ENCODE peak calls at places on chromosomes 12 and 14, in six cellular contexts. M is PC-3, I is suprapubic skin, U is brain microvascular endothelial cell, V is lower lobe of right lung, N is HCT116. F is an unnamed sample.

GRCh38 chr14:63045612-63046320 is 508 bp upstream of the KCNH5 start:
- DNase-seq in V (peak; percentile 41), U (peak; percentile 1), M (no peak), I (no peak), N (no peak), F (peak; percentile 29)

GRCh38 chr14:58638231-58639205 is 756 bp downstream of the DACT1 start:
- DNase-seq in I (no peak), M (peak; percentile 49), N (no peak), V (no peak), U (no peak), F (peak; percentile 38)

GRCh38 chr12:46153267-46153872 is 115.5 kb downstream of the SLC38A1 start:
- DNase-seq in M (peak; percentile 56), U (no peak), I (no peak), N (peak; percentile 18), V (no peak), F (peak; percentile 59)

GRCh38 chr12:71157601-71158233 is at the start of gene TSPAN8:
- DNase-seq in M (peak; percentile 83), N (no peak), I (no peak), V (no peak), U (no peak), F (no peak)

GRCh38 chr12:31035944-31036665 is 37.6 kb upstream of the DDX11 start:
- DNase-seq in V (no peak), M (peak; percentile 60), N (no peak), U (no peak), I (no peak), F (no peak)

GRCh38 chr12:95978774-95979173 is 17.4 kb downstream of the HAL start:
- DNase-seq in U (no peak), M (no peak), N (no peak), V (no peak), I (peak; percentile 6), F (no peak)

GRCh38 chr12:30154996-30155730 is 371.4 kb upstream of the TMTC1 start:
- DNase-seq in M (no peak), U (peak; percentile 74), I (no peak), N (no peak), V (no peak), F (peak; percentile 28)

GRCh38 chr14:104851896-104852663 is 13.0 kb upstream of the CEP170B start:
- DNase-seq in U (no peak), M (no peak), N (no peak), I (no peak), V (no peak), F (no peak)

GRCh38 chr14:64998455-64998931 is 11.8 kb downstream of the FNTB start:
- DNase-seq in I (no peak), U (no peak), M (peak; percentile 91), N (no peak), V (no peak), F (peak; percentile 33)

GRCh38 chr12:119328111-119328510 is 6.4 kb upstream of the CCDC60 start:
- DNase-seq in I (no peak), M (peak; percentile 12), U (no peak), N (peak; percentile 28), V (no peak), F (no peak)

GRCh38 chr12:104482748-104483147 is 26.0 kb downstream of the CHST11 start:
- DNase-seq in U (no peak), N (no peak), V (no peak), I (no peak), M (no peak), F (peak; percentile 21)

GRCh38 chr12:53193040-53193439 is 12.3 kb upstream of the CSAD start:
- DNase-seq in U (no peak), I (peak; percentile 47), V (no peak), N (no peak), M (no peak), F (no peak)

GRCh38 chr12:50927356-50927755 is 25.0 kb upstream of the HIGD1C start:
- DNase-seq in U (no peak), M (no peak), N (no peak), V (no peak), I (no peak), F (no peak)

DNA sequence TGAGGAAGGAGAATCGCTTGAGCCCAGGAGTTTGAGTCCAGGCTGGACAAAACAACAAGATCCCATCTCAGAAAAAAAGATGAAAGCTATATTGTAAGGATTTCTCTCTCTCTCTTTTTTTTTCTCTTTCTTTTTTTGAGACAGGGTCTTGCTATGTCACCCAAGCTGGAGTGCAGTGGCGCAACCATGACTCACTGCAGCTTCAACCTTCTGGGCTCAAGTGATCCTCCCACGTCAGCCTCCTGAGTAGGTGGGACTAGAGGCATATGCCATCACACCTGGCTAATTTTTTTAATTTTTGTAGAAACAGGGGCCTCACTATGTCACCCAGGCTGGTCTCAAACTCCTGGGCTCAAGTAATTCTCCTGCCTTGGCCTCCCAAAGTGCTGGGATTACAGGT is 5.8 kb upstream of the MRPL42 start:
- DNase-seq in U (no peak), I (no peak), M (no peak), V (no peak), N (no peak), F (peak; percentile 39)
- TF ChIP-seq CTCF in U (no peak), I (no peak), M (no peak), V (no peak), N (no peak), F (no peak)

GRCh38 chr12:122421815-122422737 is at the start of gene CLIP1:
- DNase-seq in I (peak; percentile 83), N (no peak), V (peak; percentile 83), U (peak; percentile 42), M (peak; percentile 74), F (peak; percentile 67)

GRCh38 chr12:122422769-122423257 is 344 bp upstream of the CLIP1 start:
- DNase-seq in M (peak; percentile 77), N (no peak), I (no peak), V (peak; percentile 46), U (no peak), F (peak; percentile 40)

GRCh38 chr12:122421263-122421814 is 1.1 kb downstream of the CLIP1 start:
- DNase-seq in U (peak; percentile 26), N (no peak), V (peak; percentile 68), I (no peak), M (peak; percentile 62), F (peak; percentile 61)

GRCh38 chr12:122423258-122424165 is 1.0 kb upstream of the CLIP1 start:
- DNase-seq in I (no peak), U (no peak), M (no peak), V (no peak), N (peak; percentile 50), F (peak; percentile 53)

DNA sequence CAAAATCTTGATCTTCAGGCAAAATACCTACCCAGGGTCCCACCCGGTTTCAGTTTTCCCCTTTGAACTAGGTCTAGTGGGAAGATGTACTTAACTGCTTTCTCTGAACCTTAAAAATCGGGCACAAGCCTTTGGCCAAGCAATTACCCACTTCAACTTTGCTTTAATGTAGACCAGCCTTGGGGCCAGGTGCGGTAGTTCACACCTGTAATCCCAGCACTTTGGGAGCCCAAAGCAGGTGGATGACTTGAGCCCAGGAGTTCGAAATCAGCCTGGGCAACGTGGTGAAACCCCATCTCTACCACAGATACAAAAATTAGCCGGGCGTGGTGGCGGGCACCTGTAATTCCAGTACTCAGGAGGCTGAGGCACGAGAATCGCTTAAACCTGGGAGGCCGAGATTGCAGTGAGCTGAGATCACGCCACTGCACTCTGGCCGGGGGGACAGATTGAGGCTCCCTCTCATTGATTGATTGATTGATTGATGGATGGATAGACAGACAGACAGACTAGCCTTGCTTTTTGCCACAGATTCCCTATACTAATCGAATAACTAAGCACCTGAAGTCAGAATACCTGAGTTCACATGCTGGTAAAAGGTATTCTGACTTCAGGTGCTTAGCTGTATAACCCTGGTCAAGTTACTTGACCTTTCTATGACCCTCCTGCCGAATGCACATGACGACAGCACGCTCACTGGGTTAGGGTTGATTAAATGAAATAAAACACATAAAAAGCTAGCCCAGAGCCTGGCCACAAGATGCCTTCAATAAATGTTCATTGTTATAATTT is 1.8 kb downstream of the CLIP1 start:
- DNase-seq in V (no peak), M (no peak), N (no peak), U (no peak), I (no peak), F (no peak)
- H3K4me3 ChIP-seq in V (peak overlapping the region; percentile 92), M (peak overlapping the region; percentile 86), N (peak overlapping the region; percentile 77), U (peak overlapping the region; percentile 81), I (peak overlapping the region; percentile 99), F (peak overlapping the region; percentile 91)

GRCh38 chr14:100694579-100695422 is 31.9 kb upstream of the DLK1 start:
- DNase-seq in V (no peak), U (no peak), N (no peak), I (no peak), M (no peak), F (no peak)
- TF ChIP-seq CTCF in V (no peak), U (no peak), N (no peak), I (no peak), M (no peak), F (no peak)

GRCh38 chr12:81811778-81812125 is 52.6 kb upstream of the PPFIA2 start:
- DNase-seq in N (no peak), U (no peak), I (no peak), M (no peak), V (no peak), F (no peak)

GRCh38 chr12:81809829-81810595 is 50.9 kb upstream of the PPFIA2 start:
- DNase-seq in N (no peak), M (no peak), V (no peak), I (no peak), U (peak; percentile 9), F (peak; percentile 14)

GRCh38 chr12:81809113-81809777 is 50.1 kb upstream of the PPFIA2 start:
- DNase-seq in M (no peak), N (no peak), I (no peak), V (no peak), U (no peak), F (no peak)

GRCh38 chr12:81815611-81816010 is 56.5 kb upstream of the PPFIA2 start:
- DNase-seq in U (no peak), I (no peak), V (no peak), N (no peak), M (no peak), F (no peak)

GRCh38 chr12:81811066-81811777 is 52.1 kb upstream of the PPFIA2 start:
- DNase-seq in M (no peak), U (peak; percentile 54), N (no peak), I (no peak), V (no peak), F (peak; percentile 36)
- H3K4me3 ChIP-seq in M (no peak overlapping the region), U (no peak overlapping the region), N (no peak overlapping the region), I (no peak overlapping the region), V (no peak overlapping the region), F (no peak overlapping the region)

DNA sequence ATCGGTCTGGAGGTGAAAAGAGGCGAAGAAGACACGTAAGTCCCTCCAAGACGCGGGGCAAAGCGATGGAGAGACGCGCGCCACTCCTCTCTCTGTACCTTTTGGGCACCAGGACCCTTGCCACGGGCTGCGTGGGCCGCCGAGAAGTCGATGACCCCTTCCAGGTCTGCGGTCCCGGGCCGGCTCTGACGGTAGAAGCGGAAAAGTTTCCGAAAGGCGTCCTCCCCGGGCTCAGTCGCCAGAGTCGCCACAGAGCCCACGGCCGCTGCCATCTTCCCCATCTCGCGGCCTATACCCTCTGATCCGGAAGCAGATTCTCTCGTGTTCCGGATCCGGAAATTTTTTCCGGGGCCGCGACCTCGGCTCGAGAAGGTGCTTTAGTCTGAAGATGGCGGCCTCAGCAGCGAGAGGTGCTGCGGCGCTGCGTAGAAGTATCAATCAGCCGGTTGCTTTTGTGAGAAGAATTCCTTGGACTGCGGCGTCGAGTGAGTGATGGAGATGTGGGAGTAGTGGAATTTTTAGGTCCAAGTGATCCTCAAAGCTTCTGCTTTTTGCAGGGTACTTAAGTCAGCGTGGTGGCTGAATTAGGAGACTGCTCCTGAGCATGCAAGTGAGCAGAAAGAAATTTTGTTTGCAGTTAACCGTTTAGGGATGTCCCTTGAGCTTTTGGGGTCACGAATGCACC is at the start of the genes ALKBH1 and SLIRP:
- DNase-seq in V (peak; percentile 90), N (peak; percentile 59), U (peak; percentile 74), I (peak; percentile 90), M (peak; percentile 91), F (peak; percentile 78)
- TF ChIP-seq CTCF in V (no peak), N (no peak), U (peak; percentile 9), I (no peak), M (no peak), F (no peak)

F was measured in fibroblast of pulmonary artery.